ENCODE peak calls at places on chromosomes 13 and 19, in eight cellular contexts. J is heart left ventricle, B is GM10248, U is astrocyte of the cerebellum, P is MM.1S, G is body of pancreas, F is H9, R is A549. L is an unnamed sample.

GRCh38 chr19:47019431-47020041 is at the start of gene NPAS1:
- DNase-seq in J (no peak), F (peak), U (no peak), B (no peak), G (no peak), P (no peak), R (no peak), L (no peak)

GRCh38 chr13:33879044-33879596 is 61.2 kb downstream of the RFC3 start:
- DNase-seq in U (no peak), G (no peak), J (no peak), F (no peak), P (no peak), R (no peak), B (no peak), L (no peak)

GRCh38 chr19:1862424-1863307 is 713 bp downstream of the KLF16 start:
- DNase-seq in F (no peak), P (peak), B (peak), G (no peak), R (no peak), J (no peak), U (no peak), L (peak)

GRCh38 chr13:113599396-113599795 is 14.8 kb downstream of the TFDP1 start:
- DNase-seq in R (no peak), F (peak), U (no peak), G (no peak), P (no peak), B (no peak), J (no peak), L (no peak)

GRCh38 chr13:51212808-51213728 is 9.1 kb upstream of the FAM124A start:
- DNase-seq in J (no peak), G (no peak), P (no peak), R (no peak), U (no peak), B (no peak), F (no peak), L (no peak)

GRCh38 chr19:38666662-38667448 is 19.4 kb downstream of the ACTN4 start:
- DNase-seq in G (peak), P (no peak), J (peak), F (no peak), U (peak), R (no peak), B (peak), L (peak)

GRCh38 chr19:33063356-33064116 is 1.2 kb downstream of the RHPN2 start:
- DNase-seq in F (peak), R (no peak), P (peak), G (peak), U (no peak), J (no peak), B (no peak), L (no peak)

GRCh38 chr19:18430417-18431144 is 7.4 kb downstream of the ISYNA1 start:
- DNase-seq in J (peak), G (no peak), R (no peak), U (no peak), F (no peak), B (no peak), P (no peak), L (no peak)

GRCh38 chr19:9673912-9674668 is 810 bp downstream of the ZNF562 start:
- DNase-seq in F (no peak), B (no peak), G (no peak), P (no peak), J (no peak), R (no peak), U (peak), L (peak)

GRCh38 chr13:73722120-73722519 is 412.1 kb downstream of the KLF12 start:
- DNase-seq in G (no peak), P (no peak), R (no peak), F (no peak), J (no peak), B (peak), U (peak), L (peak)

GRCh38 chr19:10648360-10648759 is 5.8 kb upstream of the ILF3 start:
- DNase-seq in B (no peak), J (no peak), U (no peak), G (no peak), P (no peak), F (no peak), R (no peak), L (no peak)

GRCh38 chr13:111636271-111636670 is 315.8 kb downstream of the TEX29 start:
- DNase-seq in B (no peak), J (no peak), R (no peak), F (peak), P (no peak), U (no peak), G (no peak), L (no peak)

GRCh38 chr13:95641291-95641811 is 3.2 kb downstream of the DZIP1 start:
- DNase-seq in G (no peak), U (no peak), R (no peak), B (no peak), F (peak), P (no peak), J (no peak), L (no peak)

GRCh38 chr13:98447881-98448641 is 128.8 kb downstream of the STK24 start:
- DNase-seq in J (no peak), F (peak), G (peak), R (peak), B (no peak), P (no peak), U (no peak), L (peak)

GRCh38 chr19:55465460-55466245 is 1.1 kb upstream of the C19orf85 start:
- DNase-seq in B (no peak), F (no peak), J (no peak), G (no peak), P (no peak), U (no peak), R (no peak), L (no peak)

GRCh38 chr13:108274718-108275117 is 5.2 kb downstream of the TNFSF13B start:
- DNase-seq in F (no peak), P (no peak), U (no peak), J (no peak), G (no peak), B (no peak), R (no peak), L (no peak)

GRCh38 chr13:93227906-93228801 is 1.5 kb downstream of the GPC6 start:
- DNase-seq in J (peak), P (peak), F (peak), B (no peak), U (peak), G (peak), R (no peak), L (no peak)

GRCh38 chr13:101576452-101576851 is 124.0 kb downstream of the ITGBL1 start:
- DNase-seq in B (no peak), R (no peak), U (peak), P (no peak), G (no peak), F (no peak), J (no peak), L (no peak)

GRCh38 chr19:42111384-42111783 is 20.9 kb downstream of the POU2F2 start:
- DNase-seq in B (no peak), G (no peak), J (no peak), P (no peak), R (no peak), F (no peak), U (no peak), L (no peak)

GRCh38 chr19:18675779-18676178 is 7.7 kb upstream of the CRTC1 start:
- DNase-seq in P (no peak), U (no peak), F (peak), J (no peak), R (no peak), B (no peak), G (no peak), L (peak)

GRCh38 chr19:17522988-17523872 is 11.8 kb downstream of the PGLS start:
- DNase-seq in J (peak), P (peak), U (no peak), F (no peak), B (peak), R (no peak), G (peak), L (peak)

GRCh38 chr19:55643003-55643732 is at the start of gene ZNF581:
- DNase-seq in J (peak), F (peak), R (peak), G (peak), P (peak), B (peak), U (peak), L (peak)

GRCh38 chr19:7394728-7395359 is 46.1 kb downstream of the ARHGEF18 start:
- DNase-seq in B (peak), U (peak), J (peak), R (peak), G (peak), F (peak), P (peak), L (peak)
- TF ChIP-seq CTCF in B (no peak), U (no peak), J (no peak), R (no peak), G (peak), F (no peak), P (no peak), L (no peak)

GRCh38 chr13:69524459-69525155 is 583.0 kb upstream of the ATXN8OS start:
- DNase-seq in F (no peak), B (no peak), R (no peak), J (no peak), G (no peak), P (no peak), U (peak), L (no peak)
- TF ChIP-seq CTCF in F (peak), B (no peak), R (peak), J (peak), G (peak), P (peak), U (no peak), L (no peak)

DNA sequence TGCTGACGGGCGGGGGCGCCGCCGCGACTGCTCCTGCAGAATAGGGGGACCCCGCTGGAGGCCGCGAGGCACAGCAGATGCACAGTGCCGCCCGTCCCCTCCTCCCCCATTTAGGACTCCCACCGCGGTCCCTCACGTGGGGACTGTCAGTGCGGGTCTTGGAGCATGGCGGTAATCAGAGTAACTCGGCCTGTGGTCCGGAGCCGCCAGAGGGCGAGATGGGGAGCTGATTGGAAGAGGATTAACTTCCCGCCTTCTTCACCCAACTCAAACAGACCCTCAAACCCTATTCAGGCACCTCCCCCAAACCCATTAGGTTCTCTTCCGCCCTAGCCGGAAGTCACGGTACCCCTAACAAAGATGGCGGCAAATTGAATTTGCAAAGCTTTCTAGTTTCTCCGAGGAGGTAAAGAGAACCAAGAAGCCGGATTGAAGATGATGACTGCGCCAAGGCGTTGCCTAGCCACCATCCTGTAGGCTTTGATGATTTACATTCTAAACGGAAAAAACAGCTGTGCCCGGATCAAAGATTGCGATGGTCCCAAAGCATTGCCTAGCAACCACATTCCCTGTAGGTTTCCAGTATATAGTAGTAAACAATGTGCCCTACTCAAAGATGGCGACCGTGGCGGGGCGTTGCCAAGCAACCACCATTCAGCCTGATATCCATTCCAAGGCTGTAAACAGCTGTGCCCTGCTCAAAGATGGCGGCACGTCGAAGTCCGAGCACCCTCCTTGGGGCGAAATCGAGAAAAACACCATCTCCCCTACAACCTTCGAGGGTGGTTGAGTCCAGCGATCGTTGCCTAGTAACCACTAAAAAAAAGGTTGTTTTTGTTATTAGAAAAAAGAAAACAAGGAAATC is at the start of gene FUZ:
- DNase-seq in F (peak), R (peak), B (peak), J (peak), U (peak), P (peak), G (peak), L (peak)
- TF ChIP-seq CTCF in F (peak), R (no peak), B (no peak), J (peak), U (peak), P (no peak), G (peak), L (no peak)

GRCh38 chr13:27622881-27623280 is 1.2 kb downstream of the POLR1D start:
- DNase-seq in R (no peak), U (no peak), F (no peak), G (no peak), J (no peak), B (no peak), P (no peak), L (no peak)

GRCh38 chr13:27621366-27622101 is at the start of gene POLR1D:
- DNase-seq in J (peak), F (peak), B (peak), P (peak), G (peak), U (no peak), R (peak), L (peak)

GRCh38 chr13:27620377-27621115 is at the start of gene LNX2:
- DNase-seq in B (peak), G (peak), U (peak), R (peak), F (peak), P (peak), J (peak), L (peak)

GRCh38 chr13:27621116-27621365 is 651 bp upstream of the POLR1D start:
- DNase-seq in B (no peak), F (no peak), G (no peak), P (no peak), R (no peak), J (no peak), U (no peak), L (no peak)

GRCh38 chr13:27622102-27622820 is 569 bp downstream of the POLR1D start:
- DNase-seq in U (no peak), B (no peak), R (no peak), G (peak), P (no peak), J (no peak), F (no peak), L (peak)
- TF ChIP-seq CTCF in U (peak), B (no peak), R (no peak), G (no peak), P (no peak), J (no peak), F (peak), L (no peak)

GRCh38 chr19:3546119-3546518 is 7.1 kb downstream of the TEKTIP1 start:
- DNase-seq in G (no peak), F (no peak), P (no peak), R (no peak), J (no peak), B (no peak), U (no peak), L (no peak)

GRCh38 chr19:3545669-3546034 is 6.7 kb downstream of the TEKTIP1 start:
- DNase-seq in R (no peak), G (no peak), J (no peak), U (no peak), P (no peak), B (no peak), F (no peak), L (no peak)

GRCh38 chr19:3548594-3548993 is 8.8 kb downstream of the MFSD12 start:
- DNase-seq in J (no peak), B (no peak), P (no peak), F (no peak), G (peak), U (no peak), R (no peak), L (no peak)

GRCh38 chr19:3547767-3548282 is 8.9 kb downstream of the TEKTIP1 start:
- DNase-seq in G (no peak), R (no peak), U (no peak), P (no peak), B (no peak), F (no peak), J (no peak), L (no peak)

GRCh38 chr19:3547301-3547731 is 8.3 kb downstream of the TEKTIP1 start:
- DNase-seq in F (no peak), R (no peak), U (no peak), B (no peak), G (no peak), J (no peak), P (no peak), L (peak)
- TF ChIP-seq CTCF in F (peak), R (peak), U (peak), B (peak), G (peak), J (peak), P (peak), L (peak)

GRCh38 chr13:85812282-85812681 is 13.1 kb upstream of the SLITRK6 start:
- DNase-seq in U (no peak), F (no peak), B (no peak), J (no peak), P (no peak), G (no peak), R (no peak), L (no peak)

GRCh38 chr13:85806553-85807175 is 7.4 kb upstream of the SLITRK6 start:
- DNase-seq in B (peak), J (no peak), F (no peak), P (peak), U (peak), R (no peak), G (no peak), L (no peak)
- TF ChIP-seq CTCF in B (peak), J (peak), F (peak), P (peak), U (peak), R (peak), G (peak), L (peak)

GRCh38 chr13:60811581-60811980 is 414.6 kb downstream of the TDRD3 start:
- DNase-seq in B (no peak), R (no peak), U (no peak), G (no peak), J (no peak), P (no peak), F (no peak), L (no peak)
- TF ChIP-seq CTCF in B (no peak), R (no peak), U (no peak), G (no peak), J (no peak), P (no peak), F (no peak), L (no peak)

DNA sequence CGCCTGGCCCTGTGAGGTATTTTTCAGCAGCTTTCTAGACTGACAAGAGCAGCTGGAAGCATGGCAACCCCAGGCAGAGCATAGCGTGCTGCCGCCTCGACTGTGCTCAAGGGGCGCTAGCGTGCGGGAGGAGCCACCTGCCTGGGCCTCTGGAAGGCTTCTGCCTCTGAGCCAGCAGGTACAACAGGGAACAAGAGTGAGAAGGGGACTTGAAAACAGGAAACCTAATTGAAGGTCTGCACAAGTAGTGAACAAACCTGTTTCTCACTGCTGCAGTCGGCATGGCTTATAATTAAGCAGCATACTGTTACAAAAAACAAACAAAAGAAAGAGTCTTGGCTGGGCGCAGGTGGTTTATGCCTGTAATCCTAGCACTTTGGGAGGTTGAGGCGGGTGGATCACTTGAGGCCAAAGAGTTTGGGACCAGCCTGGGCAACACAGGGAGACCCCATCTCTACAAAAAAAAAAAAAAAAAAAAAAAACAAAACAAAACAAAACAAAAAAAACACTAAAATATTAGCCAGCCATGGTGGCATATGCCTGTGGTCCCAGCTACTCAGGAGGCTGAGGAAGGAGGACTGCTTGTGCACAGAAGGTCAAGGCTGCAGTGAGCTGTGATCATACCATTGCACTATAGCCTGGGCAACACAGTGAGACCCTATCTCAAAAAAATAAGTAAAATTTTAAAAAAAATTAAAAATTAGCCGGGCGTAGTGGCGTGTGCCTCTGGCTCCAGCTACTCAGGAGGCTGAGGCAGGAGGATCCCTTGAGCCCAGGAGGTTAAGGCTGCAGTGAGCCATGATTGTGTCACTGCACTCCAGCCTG is 12.6 kb upstream of the GARRE1 start:
- DNase-seq in J (no peak), U (no peak), R (peak), B (no peak), G (peak), F (peak), P (no peak), L (peak)
- TF ChIP-seq CTCF in J (no peak), U (peak), R (peak), B (peak), G (peak), F (peak), P (no peak), L (no peak)

GRCh38 chr19:51809787-51810186 is 14.8 kb downstream of the FPR3 start:
- DNase-seq in J (no peak), U (no peak), P (no peak), F (no peak), B (no peak), G (no peak), R (no peak), L (no peak)

GRCh38 chr19:51807925-51808324 is 13.0 kb downstream of the FPR3 start:
- DNase-seq in F (no peak), P (no peak), J (no peak), B (no peak), U (no peak), R (no peak), G (no peak), L (no peak)

GRCh38 chr19:51808333-51808986 is 13.5 kb downstream of the FPR3 start:
- DNase-seq in J (no peak), U (no peak), P (no peak), G (no peak), R (no peak), B (no peak), F (no peak), L (no peak)

GRCh38 chr19:51811344-51811743 is 16.4 kb downstream of the FPR3 start:
- DNase-seq in J (peak), G (no peak), B (no peak), P (no peak), F (no peak), R (no peak), U (no peak), L (no peak)

DNA sequence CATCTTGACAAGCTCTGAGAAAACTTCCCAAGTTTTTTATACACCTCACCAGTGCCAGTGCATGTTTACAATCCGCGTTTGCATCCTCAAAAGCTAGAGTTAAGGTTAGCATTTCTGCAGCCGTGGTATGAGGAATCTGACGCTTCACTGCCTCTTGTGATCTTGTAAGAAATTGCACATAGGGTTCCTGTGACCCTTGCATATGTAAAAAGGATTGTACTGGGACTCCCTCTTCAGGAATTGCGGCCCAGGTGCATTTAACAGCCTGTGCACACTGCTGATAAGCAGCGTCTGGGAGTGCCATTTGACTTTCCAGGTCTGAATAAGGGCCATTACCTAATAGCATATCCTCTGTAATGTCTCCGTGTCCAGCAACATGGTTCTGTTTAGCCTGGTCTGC is 15.3 kb downstream of the FPR3 start:
- DNase-seq in U (no peak), B (no peak), R (no peak), G (no peak), P (no peak), J (no peak), F (no peak), L (no peak)
- TF ChIP-seq CTCF in U (no peak), B (no peak), R (no peak), G (no peak), P (no peak), J (peak), F (peak), L (no peak)

L was measured in activated CD8-positive, alpha-beta T cell treated with anti-CD3 and anti-CD28 coated beads for 36 hours.